ENCODE peak calls at places on chromosomes 16 and 17, in five cellular contexts. X, P, V, W and D are unnamed samples.

GRCh38 chr17:60095830-60096229 is 17.1 kb upstream of the HEATR6 start:
- DNase-seq in V (no peak), W (no peak), X (no peak), P (no peak), D (no peak)

GRCh38 chr16:89921699-89922476 is 1.3 kb upstream of the TUBB3 start:
- DNase-seq in V (peak; percentile 94), X (peak; percentile 69), W (peak; percentile 85), P (no peak), D (no peak)

GRCh38 chr16:64184156-64184555 is 937.7 kb downstream of the CDH11 start:
- DNase-seq in P (no peak), W (no peak), X (no peak), V (no peak), D (no peak)

GRCh38 chr16:87295259-87295658 is 21.9 kb downstream of the C16orf95 start:
- DNase-seq in P (no peak), X (no peak), V (no peak), W (peak; percentile 78), D (no peak)

GRCh38 chr16:89958068-89958467 is 9.5 kb downstream of the DEF8 start:
- DNase-seq in P (no peak), W (peak; percentile 54), V (peak; percentile 11), X (no peak), D (peak; percentile 46)

GRCh38 chr17:22469101-22469880 is 777.0 kb downstream of the KCNJ18 start:
- DNase-seq in V (no peak), W (no peak), X (no peak), P (no peak), D (peak; percentile 53)

GRCh38 chr17:56913867-56914640 is at the start of gene TRIM25:
- DNase-seq in P (peak; percentile 90), V (peak; percentile 82), X (peak; percentile 98), W (peak; percentile 86), D (peak; percentile 94)

GRCh38 chr17:1830288-1830687 is 483 bp downstream of the RPA1 start:
- DNase-seq in V (no peak), P (no peak), W (peak; percentile 8), X (no peak), D (no peak)

GRCh38 chr17:49913226-49914095 is 55.5 kb upstream of the DLX4 start:
- DNase-seq in W (no peak), X (no peak), P (no peak), V (peak; percentile 55), D (no peak)

GRCh38 chr17:69246726-69247375 is 18.2 kb upstream of the ABCA10 start:
- DNase-seq in V (peak; percentile 55), P (no peak), X (no peak), W (peak; percentile 62), D (no peak)

GRCh38 chr16:7775072-7775488 is 442.4 kb downstream of the RBFOX1 start:
- DNase-seq in X (no peak), V (no peak), W (no peak), P (no peak), D (no peak)

GRCh38 chr17:42679001-42679491 is 2.3 kb upstream of the PLEKHH3 start:
- DNase-seq in X (peak; percentile 72), P (peak; percentile 59), W (peak; percentile 66), V (peak; percentile 39), D (peak; percentile 92)

GRCh38 chr17:68515238-68515637 is 3.0 kb downstream of the PRKAR1A start:
- DNase-seq in P (no peak), V (no peak), W (no peak), X (no peak), D (no peak)

DNA sequence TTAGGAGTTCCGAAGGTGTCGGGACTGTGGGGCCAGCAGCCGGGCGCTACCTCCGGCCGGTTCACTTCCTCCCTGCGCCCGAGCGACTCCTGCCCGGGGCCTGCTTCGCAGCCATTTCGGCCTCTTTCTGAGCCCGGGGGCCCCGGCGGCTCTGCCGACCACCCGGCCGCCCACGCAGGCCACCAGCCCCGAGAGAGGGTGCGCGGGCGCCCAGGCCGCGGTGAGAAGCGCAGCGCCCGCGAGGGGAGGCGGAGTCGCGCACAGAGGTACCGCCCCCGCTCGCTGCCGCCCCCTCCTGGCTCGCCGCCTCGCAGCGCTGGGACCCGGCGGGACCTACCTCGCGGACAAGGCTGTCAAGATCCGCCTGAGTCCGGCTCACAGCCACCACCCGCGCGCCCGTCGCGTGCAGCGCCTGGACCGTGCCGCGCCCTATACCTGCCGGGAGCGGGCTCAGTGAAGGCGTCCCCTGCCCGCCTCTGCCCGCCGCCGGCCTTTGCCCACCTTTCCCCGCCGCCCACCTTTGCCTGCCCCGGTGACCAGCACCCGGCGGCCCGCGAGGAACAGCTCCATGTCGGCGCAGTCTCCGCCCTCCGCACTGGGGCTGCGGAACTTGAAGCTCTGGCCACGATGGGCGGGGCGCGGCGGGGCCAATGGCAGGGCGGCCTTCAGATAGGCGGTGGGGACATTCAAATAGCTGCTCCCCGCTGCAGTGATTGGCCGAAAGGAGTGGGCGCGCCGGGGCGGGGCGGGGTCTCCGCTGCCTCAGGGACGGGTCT is at the start of gene DCXR:
- DNase-seq in P (peak; percentile 98), W (peak; percentile 97), X (peak; percentile 99), V (peak; percentile 90), D (peak; percentile 98)
- TF ChIP-seq POLR2A in P (peak; percentile 93), W (peak; percentile 99), X (peak; percentile 92), V (peak; percentile 60), D (no peak)

GRCh38 chr17:40063034-40063765 is 435 bp downstream of the THRA start:
- DNase-seq in X (peak; percentile 67), P (no peak), V (no peak), W (peak; percentile 41), D (peak; percentile 95)
- TF ChIP-seq POLR2A in X (peak; percentile 60), P (no peak), V (no peak), W (peak; percentile 50), D (no peak)

GRCh38 chr16:80684906-80685305 is 119.5 kb downstream of the CDYL2 start:
- DNase-seq in W (no peak), X (no peak), V (no peak), P (no peak), D (peak; percentile 4)

GRCh38 chr16:80681436-80681835 is 123.0 kb downstream of the CDYL2 start:
- DNase-seq in X (no peak), W (no peak), V (no peak), P (no peak), D (no peak)

GRCh38 chr16:80684136-80684765 is 120.1 kb downstream of the CDYL2 start:
- DNase-seq in W (no peak), P (no peak), V (no peak), X (no peak), D (peak; percentile 7)

GRCh38 chr16:80682435-80683070 is 121.8 kb downstream of the CDYL2 start:
- DNase-seq in V (peak; percentile 89), P (no peak), X (no peak), W (no peak), D (no peak)

GRCh38 chr16:80683646-80684045 is 120.8 kb downstream of the CDYL2 start:
- DNase-seq in X (no peak), V (no peak), W (no peak), P (no peak), D (no peak)
- TF ChIP-seq POLR2A in X (no peak), V (no peak), W (no peak), P (no peak), D (no peak)

GRCh38 chr16:31521368-31521767 is 6.3 kb upstream of the AHSP start:
- DNase-seq in V (no peak), W (no peak), P (no peak), X (no peak), D (no peak)
- TF ChIP-seq POLR2A in V (no peak), W (no peak), P (no peak), X (no peak), D (no peak)

GRCh38 chr17:18156171-18156975 is 27.3 kb upstream of the ALKBH5 start:
- DNase-seq in P (no peak), W (no peak), V (no peak), X (no peak), D (no peak)
- TF ChIP-seq POLR2A in P (no peak), W (no peak), V (no peak), X (no peak), D (no peak)

GRCh38 chr17:80624864-80625263 is 80.2 kb downstream of the RPTOR start:
- DNase-seq in V (no peak), P (no peak), W (no peak), X (no peak), D (no peak)
- TF ChIP-seq POLR2A in V (no peak), P (no peak), W (no peak), X (no peak), D (no peak)

GRCh38 chr16:30874821-30875717 is 18.8 kb downstream of the BCL7C start:
- DNase-seq in W (peak; percentile 91), X (peak; percentile 96), V (peak; percentile 88), P (peak; percentile 77), D (peak; percentile 81)
- TF ChIP-seq POLR2A in W (peak; percentile 99), X (peak; percentile 81), V (peak; percentile 75), P (peak; percentile 41), D (no peak)

DNA sequence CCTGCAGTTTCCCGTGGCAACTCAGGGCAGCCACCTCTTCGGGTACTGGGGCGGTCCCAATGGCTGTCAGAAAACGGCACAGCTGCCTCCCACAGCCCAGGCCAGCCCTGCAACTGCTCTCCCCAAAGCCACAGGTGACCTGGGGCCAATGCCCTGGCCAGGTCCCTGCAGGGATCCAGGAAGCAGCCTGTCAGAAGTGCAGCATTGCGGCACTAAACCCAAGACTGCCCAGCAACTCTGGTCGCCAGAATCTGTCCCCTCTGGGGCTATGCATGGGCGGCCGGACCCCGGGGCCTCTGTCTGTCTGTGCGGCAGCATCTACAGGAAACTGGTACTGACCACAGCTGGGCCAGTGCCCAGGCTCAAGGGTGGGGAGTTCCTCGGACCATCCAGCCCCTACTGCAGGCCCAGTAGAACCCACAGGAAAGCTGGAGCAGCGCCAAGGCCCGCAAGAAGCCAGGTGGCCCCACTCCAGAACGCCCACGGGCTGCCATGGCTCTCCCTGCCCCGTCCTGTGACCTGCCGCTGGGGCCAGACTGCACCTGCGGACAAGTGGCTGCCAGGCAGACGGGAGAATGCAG is 5.5 kb downstream of the CYBC1 start:
- DNase-seq in V (no peak), P (peak; percentile 50), X (no peak), W (no peak), D (peak; percentile 92)
- TF ChIP-seq POLR2A in V (no peak), P (no peak), X (no peak), W (no peak), D (no peak)

GRCh38 chr16:670485-671352 is 2.8 kb downstream of the RHOT2 start:
- DNase-seq in P (no peak), W (no peak), X (no peak), V (no peak), D (no peak)
- TF ChIP-seq POLR2A in P (no peak), W (no peak), X (no peak), V (no peak), D (no peak)